ENCODE peak calls at places on chromosomes 11 and 22, in four cellular contexts. One of them, this sample, is unnamed.

GRCh38 chr11:67032830-67033555 is 10.1 kb downstream of the SYT12 start:
- DNase-seq in AG04450: peak; percentile 75
- DNase-seq in naive thymus-derived CD4-positive, alpha-beta T cell: no peak
- DNase-seq in activated naive CD4-positive, alpha-beta T cell: no peak
- DNase-seq in this sample: no peak

GRCh38 chr11:102186836-102187235 is 76.6 kb downstream of the YAP1 start:
- DNase-seq in AG04450: no peak
- DNase-seq in naive thymus-derived CD4-positive, alpha-beta T cell: no peak
- DNase-seq in activated naive CD4-positive, alpha-beta T cell: no peak
- DNase-seq in this sample: no peak

GRCh38 chr22:38569972-38570840 is at the start of gene DMC1:
- DNase-seq in AG04450: no peak
- DNase-seq in naive thymus-derived CD4-positive, alpha-beta T cell: peak; percentile 90
- DNase-seq in activated naive CD4-positive, alpha-beta T cell: peak; percentile 98
- DNase-seq in this sample: peak; percentile 43

GRCh38 chr22:20112623-20113511 is 3.0 kb upstream of the RANBP1 start:
- DNase-seq in AG04450: no peak
- DNase-seq in naive thymus-derived CD4-positive, alpha-beta T cell: no peak
- DNase-seq in activated naive CD4-positive, alpha-beta T cell: no peak
- DNase-seq in this sample: no peak

GRCh38 chr11:113675003-113675471 is 31.1 kb downstream of the TMPRSS5 start:
- DNase-seq in AG04450: peak; percentile 32
- DNase-seq in naive thymus-derived CD4-positive, alpha-beta T cell: no peak
- DNase-seq in activated naive CD4-positive, alpha-beta T cell: no peak
- DNase-seq in this sample: no peak

GRCh38 chr11:68423481-68423880 is 37.1 kb upstream of the PPP6R3 start:
- DNase-seq in AG04450: no peak
- DNase-seq in naive thymus-derived CD4-positive, alpha-beta T cell: no peak
- DNase-seq in activated naive CD4-positive, alpha-beta T cell: no peak
- DNase-seq in this sample: no peak

GRCh38 chr22:19815823-19816290 is 38.8 kb downstream of the GNB1L start:
- DNase-seq in AG04450: no peak
- DNase-seq in naive thymus-derived CD4-positive, alpha-beta T cell: no peak
- DNase-seq in activated naive CD4-positive, alpha-beta T cell: no peak
- DNase-seq in this sample: no peak

GRCh38 chr11:4531666-4532065 is 13.3 kb upstream of the OR52M1 start:
- DNase-seq in AG04450: no peak
- DNase-seq in naive thymus-derived CD4-positive, alpha-beta T cell: no peak
- DNase-seq in activated naive CD4-positive, alpha-beta T cell: no peak
- DNase-seq in this sample: no peak

GRCh38 chr22:11616811-11617210 is 3911.2 kb upstream of the OR11H1 start:
- DNase-seq in AG04450: peak; percentile 3
- DNase-seq in naive thymus-derived CD4-positive, alpha-beta T cell: no peak
- DNase-seq in activated naive CD4-positive, alpha-beta T cell: no peak
- DNase-seq in this sample: no peak

GRCh38 chr11:35144811-35145210 is 5.8 kb downstream of the CD44 start:
- DNase-seq in AG04450: no peak
- DNase-seq in naive thymus-derived CD4-positive, alpha-beta T cell: no peak
- DNase-seq in activated naive CD4-positive, alpha-beta T cell: no peak
- DNase-seq in this sample: no peak

GRCh38 chr22:21003782-21004181 is 1.9 kb upstream of the THAP7 start:
- DNase-seq in AG04450: no peak
- DNase-seq in naive thymus-derived CD4-positive, alpha-beta T cell: no peak
- DNase-seq in activated naive CD4-positive, alpha-beta T cell: no peak
- DNase-seq in this sample: no peak

GRCh38 chr11:62546244-62546936 is at the start of gene AHNAK:
- DNase-seq in AG04450: no peak
- DNase-seq in naive thymus-derived CD4-positive, alpha-beta T cell: peak; percentile 51
- DNase-seq in activated naive CD4-positive, alpha-beta T cell: peak; percentile 51
- DNase-seq in this sample: no peak

GRCh38 chr11:2345050-2345449 is 32.1 kb upstream of the CD81 start:
- DNase-seq in AG04450: no peak
- DNase-seq in naive thymus-derived CD4-positive, alpha-beta T cell: no peak
- DNase-seq in activated naive CD4-positive, alpha-beta T cell: no peak
- DNase-seq in this sample: no peak

GRCh38 chr11:34915136-34916013 is 804 bp downstream of the APIP start:
- DNase-seq in AG04450: no peak
- DNase-seq in naive thymus-derived CD4-positive, alpha-beta T cell: no peak
- DNase-seq in activated naive CD4-positive, alpha-beta T cell: no peak
- DNase-seq in this sample: no peak

GRCh38 chr11:6351782-6352181 is 31.5 kb upstream of the CAVIN3 start:
- DNase-seq in AG04450: no peak
- DNase-seq in naive thymus-derived CD4-positive, alpha-beta T cell: no peak
- DNase-seq in activated naive CD4-positive, alpha-beta T cell: no peak
- DNase-seq in this sample: no peak

GRCh38 chr11:12864316-12865156 is 144.6 kb upstream of the RASSF10 start:
- DNase-seq in AG04450: peak; percentile 85
- DNase-seq in naive thymus-derived CD4-positive, alpha-beta T cell: peak; percentile 8
- DNase-seq in activated naive CD4-positive, alpha-beta T cell: no peak
- DNase-seq in this sample: no peak

GRCh38 chr22:45473626-45474237 is 29.0 kb upstream of the FBLN1 start:
- DNase-seq in AG04450: no peak
- DNase-seq in naive thymus-derived CD4-positive, alpha-beta T cell: no peak
- DNase-seq in activated naive CD4-positive, alpha-beta T cell: no peak
- DNase-seq in this sample: no peak

GRCh38 chr11:2996976-2997375 is 4.8 kb upstream of the NAP1L4 start:
- DNase-seq in AG04450: no peak
- DNase-seq in naive thymus-derived CD4-positive, alpha-beta T cell: no peak
- DNase-seq in activated naive CD4-positive, alpha-beta T cell: no peak
- DNase-seq in this sample: no peak

GRCh38 chr11:119031912-119032280 is 1.2 kb upstream of the SLC37A4 start:
- DNase-seq in AG04450: no peak
- DNase-seq in naive thymus-derived CD4-positive, alpha-beta T cell: no peak
- DNase-seq in activated naive CD4-positive, alpha-beta T cell: no peak
- DNase-seq in this sample: no peak

GRCh38 chr11:24754406-24754805 is 257.6 kb downstream of the LUZP2 start:
- DNase-seq in AG04450: no peak
- DNase-seq in naive thymus-derived CD4-positive, alpha-beta T cell: no peak
- DNase-seq in activated naive CD4-positive, alpha-beta T cell: no peak
- DNase-seq in this sample: no peak

GRCh38 chr22:19703869-19704268 is 10.4 kb upstream of the SEPTIN5 start:
- DNase-seq in AG04450: no peak
- DNase-seq in naive thymus-derived CD4-positive, alpha-beta T cell: no peak
- DNase-seq in activated naive CD4-positive, alpha-beta T cell: no peak
- DNase-seq in this sample: no peak

GRCh38 chr11:111707039-111707690 is 59.0 kb downstream of the PPP2R1B start:
- DNase-seq in AG04450: peak; percentile 74
- DNase-seq in naive thymus-derived CD4-positive, alpha-beta T cell: no peak
- DNase-seq in activated naive CD4-positive, alpha-beta T cell: no peak
- DNase-seq in this sample: no peak

GRCh38 chr11:17788084-17788483 is 53.5 kb downstream of the KCNC1 start:
- DNase-seq in AG04450: no peak
- DNase-seq in naive thymus-derived CD4-positive, alpha-beta T cell: no peak
- DNase-seq in activated naive CD4-positive, alpha-beta T cell: no peak
- DNase-seq in this sample: no peak

GRCh38 chr11:106706355-106706754 is 311.9 kb downstream of the GUCY1A2 start:
- DNase-seq in AG04450: peak; percentile 13
- DNase-seq in naive thymus-derived CD4-positive, alpha-beta T cell: no peak
- DNase-seq in activated naive CD4-positive, alpha-beta T cell: no peak
- DNase-seq in this sample: no peak

GRCh38 chr22:48146426-48146825 is 1384.0 kb downstream of the TBC1D22A start:
- DNase-seq in AG04450: no peak
- DNase-seq in naive thymus-derived CD4-positive, alpha-beta T cell: no peak
- DNase-seq in activated naive CD4-positive, alpha-beta T cell: no peak
- DNase-seq in this sample: no peak

GRCh38 chr11:63427971-63428508 is 58.5 kb downstream of the SLC22A9 start:
- DNase-seq in AG04450: no peak
- DNase-seq in naive thymus-derived CD4-positive, alpha-beta T cell: no peak
- DNase-seq in activated naive CD4-positive, alpha-beta T cell: no peak
- DNase-seq in this sample: no peak

GRCh38 chr22:39216143-39216490 is 28.7 kb downstream of the PDGFB start:
- DNase-seq in AG04450: no peak
- DNase-seq in naive thymus-derived CD4-positive, alpha-beta T cell: no peak
- DNase-seq in activated naive CD4-positive, alpha-beta T cell: no peak
- DNase-seq in this sample: no peak

GRCh38 chr11:115707180-115707905 is 203.1 kb upstream of the CADM1 start:
- DNase-seq in AG04450: no peak
- DNase-seq in naive thymus-derived CD4-positive, alpha-beta T cell: no peak
- DNase-seq in activated naive CD4-positive, alpha-beta T cell: no peak
- DNase-seq in this sample: no peak

GRCh38 chr11:40885257-40885947 is 574.0 kb downstream of the LRRC4C start:
- DNase-seq in AG04450: no peak
- DNase-seq in naive thymus-derived CD4-positive, alpha-beta T cell: no peak
- DNase-seq in activated naive CD4-positive, alpha-beta T cell: no peak
- DNase-seq in this sample: no peak

GRCh38 chr11:15406952-15407351 is 292.2 kb downstream of the INSC start:
- DNase-seq in AG04450: no peak
- DNase-seq in naive thymus-derived CD4-positive, alpha-beta T cell: no peak
- DNase-seq in activated naive CD4-positive, alpha-beta T cell: no peak
- DNase-seq in this sample: no peak

GRCh38 chr22:32325416-32325801 is 32.3 kb upstream of the RFPL3 start:
- DNase-seq in AG04450: no peak
- DNase-seq in naive thymus-derived CD4-positive, alpha-beta T cell: no peak
- DNase-seq in activated naive CD4-positive, alpha-beta T cell: no peak
- DNase-seq in this sample: no peak

GRCh38 chr11:30573951-30574350 is 12.2 kb downstream of the MPPED2 start:
- DNase-seq in AG04450: no peak
- DNase-seq in naive thymus-derived CD4-positive, alpha-beta T cell: no peak
- DNase-seq in activated naive CD4-positive, alpha-beta T cell: no peak
- DNase-seq in this sample: no peak